ENCODE peak calls at places on chromosomes 5 and 9, in seven cellular contexts. Z is vagina, W is suprapubic skin, N is transverse colon, A is HCT116, G is spleen, Q is prostate gland. L is an unnamed sample.

GRCh38 chr5:127705120-127705892 is 2.1 kb downstream of the CCDC192 start:
- DNase-seq in N (no peak), Z (no peak), A (peak; percentile 10), Q (no peak), W (no peak), G (no peak), L (peak; percentile 41)

GRCh38 chr9:121073038-121073437 is 1.7 kb upstream of the CNTRL start:
- DNase-seq in A (no peak), Q (no peak), W (peak; percentile 82), G (no peak), Z (no peak), N (peak; percentile 33), L (peak; percentile 14)

GRCh38 chr5:60055168-60055567 is 161.6 kb upstream of the PDE4D start:
- DNase-seq in W (no peak), N (no peak), G (no peak), Z (no peak), A (no peak), Q (no peak), L (no peak)

GRCh38 chr5:101271416-101271815 is 368.3 kb upstream of the ST8SIA4 start:
- DNase-seq in Q (no peak), N (no peak), W (no peak), A (no peak), Z (no peak), G (no peak), L (no peak)

GRCh38 chr5:88145603-88146467 is 122.8 kb downstream of the TMEM161B start:
- DNase-seq in Q (no peak), Z (no peak), G (no peak), W (no peak), N (no peak), A (no peak), L (no peak)

GRCh38 chr9:121196389-121196788 is 5.3 kb downstream of the RAB14 start:
- DNase-seq in A (no peak), Z (no peak), Q (no peak), G (no peak), N (no peak), W (no peak), L (no peak)

GRCh38 chr9:20854444-20854843 is 170.4 kb downstream of the FOCAD start:
- DNase-seq in Q (no peak), G (no peak), A (no peak), N (no peak), W (no peak), Z (no peak), L (no peak)

GRCh38 chr9:84337252-84337651 is 3.3 kb downstream of the SLC28A3 start:
- DNase-seq in A (no peak), Q (no peak), W (no peak), N (no peak), Z (no peak), G (no peak), L (no peak)

GRCh38 chr9:119026120-119026519 is 343.1 kb downstream of the BRINP1 start:
- DNase-seq in A (no peak), W (no peak), Q (peak; percentile 54), G (no peak), Z (no peak), N (peak; percentile 8), L (no peak)

GRCh38 chr5:123875444-123876264 is 363.7 kb downstream of the CSNK1G3 start:
- DNase-seq in W (no peak), Q (no peak), N (peak; percentile 14), A (no peak), Z (no peak), G (no peak), L (no peak)

GRCh38 chr5:149271717-149272558 is at the start of gene AFAP1L1:
- DNase-seq in Z (no peak), G (peak; percentile 80), N (peak; percentile 48), Q (peak; percentile 29), A (peak; percentile 23), W (peak; percentile 83), L (peak; percentile 67)

GRCh38 chr5:75482482-75482881 is 28.9 kb downstream of the CERT1 start:
- DNase-seq in Z (no peak), G (no peak), Q (no peak), A (no peak), N (no peak), W (no peak), L (no peak)

GRCh38 chr5:117888688-117889087 is 1099.7 kb downstream of the DTWD2 start:
- DNase-seq in A (no peak), Z (no peak), N (no peak), W (no peak), Q (no peak), G (no peak), L (no peak)

GRCh38 chr5:127084656-127085055 is 11.4 kb upstream of the C5orf63 start:
- DNase-seq in A (no peak), Z (no peak), W (no peak), Q (no peak), G (no peak), N (no peak), L (no peak)

GRCh38 chr5:91384671-91385430 is 1.7 kb upstream of the ARRDC3 start:
- DNase-seq in Q (peak; percentile 76), Z (no peak), A (peak; percentile 94), W (no peak), N (peak; percentile 50), G (no peak), L (peak; percentile 94)

GRCh38 chr9:86202338-86202882 is 57.0 kb downstream of the C9orf153 start:
- DNase-seq in G (no peak), Z (no peak), N (no peak), A (peak; percentile 27), W (no peak), Q (no peak), L (peak; percentile 54)

GRCh38 chr9:88006511-88007290 is 32.4 kb upstream of the CDK20 start:
- DNase-seq in A (no peak), W (no peak), Z (no peak), G (no peak), Q (no peak), N (no peak), L (no peak)

GRCh38 chr9:25808554-25808953 is 130.3 kb upstream of the TUSC1 start:
- DNase-seq in N (no peak), Z (no peak), G (no peak), Q (no peak), W (no peak), A (no peak), L (no peak)
- TF ChIP-seq POLR2AphosphoS5 in N (no peak), Z (no peak), G (no peak), Q (no peak), W (no peak), A (no peak), L (no peak)

GRCh38 chr9:137164370-137165249 is 5.2 kb downstream of the LRRC26 start:
- DNase-seq in W (no peak), G (no peak), Z (no peak), A (no peak), Q (no peak), N (no peak), L (no peak)

GRCh38 chr9:137166242-137167112 is 3.4 kb downstream of the LRRC26 start:
- DNase-seq in A (no peak), Q (no peak), G (no peak), W (no peak), Z (no peak), N (no peak), L (no peak)

GRCh38 chr9:137163805-137164204 is 6.0 kb downstream of the LRRC26 start:
- DNase-seq in W (no peak), Q (no peak), G (no peak), Z (no peak), A (no peak), N (no peak), L (no peak)

GRCh38 chr9:137167113-137167751 is 2.6 kb downstream of the LRRC26 start:
- DNase-seq in A (no peak), G (no peak), Z (no peak), N (no peak), Q (no peak), W (no peak), L (no peak)

DNA sequence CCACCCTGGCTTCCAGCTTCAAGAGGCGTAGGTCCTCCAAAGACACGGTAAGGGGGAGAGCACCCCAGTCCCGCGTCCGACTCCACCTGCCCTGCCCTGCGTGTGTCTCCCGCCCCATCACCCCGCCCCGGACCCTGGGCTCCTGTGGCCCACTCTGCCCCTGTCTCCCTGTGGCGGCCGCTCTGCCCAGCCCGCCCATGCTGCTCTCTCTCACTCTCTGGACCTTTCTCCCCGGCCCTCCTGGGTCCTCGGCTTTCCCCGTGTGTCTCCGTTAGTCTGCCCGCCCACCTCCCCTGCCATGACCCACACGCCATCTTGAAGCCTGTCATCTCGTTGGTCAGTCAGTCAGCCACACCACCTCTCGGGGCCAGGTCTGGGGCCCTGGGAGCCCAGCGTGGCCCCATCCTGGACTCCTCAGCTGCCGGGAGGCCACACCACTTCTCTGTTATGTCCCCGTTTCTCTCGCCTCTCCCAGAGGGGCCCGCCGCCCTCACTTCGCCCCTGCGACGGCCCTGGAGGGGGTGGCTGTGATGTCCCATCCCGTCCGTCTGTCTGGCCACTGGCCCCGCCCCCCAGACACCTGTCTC is 4.5 kb downstream of the LRRC26 start:
- DNase-seq in G (no peak), Z (no peak), A (no peak), W (no peak), Q (no peak), N (no peak), L (no peak)
- H3K27me3 ChIP-seq in G (peaks cover 100% of the 10 kb centered on the region), Z (peaks cover 49% of the 10 kb centered on the region), A (no peaks in the 10 kb centered on the region), W (peaks cover 100% of the 10 kb centered on the region), Q (peaks cover 3% of the 10 kb centered on the region), N (peaks cover 100% of the 10 kb centered on the region), L (peaks cover 41% of the 10 kb centered on the region)

DNA sequence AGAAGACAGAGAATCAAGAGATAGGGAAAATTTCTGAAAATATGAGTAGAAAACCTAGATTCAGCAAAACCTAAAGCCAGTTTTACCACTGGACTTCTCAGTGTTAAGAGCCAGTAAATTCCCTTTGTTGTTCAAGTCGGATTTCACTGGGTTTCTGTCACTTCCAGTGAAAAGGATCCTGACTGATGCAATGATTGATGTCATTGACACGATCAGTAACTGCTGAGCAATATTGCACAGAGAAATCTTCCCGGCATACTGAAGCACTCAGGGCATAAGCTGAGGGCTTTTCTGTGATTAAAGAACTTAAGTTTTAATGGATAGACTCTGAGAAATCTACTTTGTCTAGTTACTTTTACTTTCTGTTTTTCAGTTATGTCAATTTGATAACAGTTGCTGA is 62.0 kb downstream of the DENND1A start:
- DNase-seq in N (no peak), G (no peak), Z (no peak), W (no peak), Q (no peak), A (no peak), L (no peak)
- TF ChIP-seq POLR2A in N (no peak), G (no peak), Z (no peak), W (no peak), Q (no peak), A (no peak), L (no peak)

GRCh38 chr9:106929471-106930198 is 66.7 kb downstream of the ZNF462 start:
- DNase-seq in W (no peak), G (no peak), A (no peak), Q (no peak), N (no peak), Z (no peak), L (peak; percentile 76)
- TF ChIP-seq POLR2AphosphoS5 in W (no peak), G (no peak), A (no peak), Q (no peak), N (no peak), Z (no peak), L (no peak)

GRCh38 chr5:1874348-1874747 is 8.4 kb downstream of the IRX4 start:
- DNase-seq in N (no peak), G (no peak), A (no peak), Q (no peak), Z (no peak), W (no peak), L (no peak)
- H3K27me3 ChIP-seq in N (peaks cover 85% of the 10 kb centered on the region), G (peaks cover 81% of the 10 kb centered on the region), A (no peaks in the 10 kb centered on the region), Q (peaks cover 30% of the 10 kb centered on the region), Z (peaks cover 15% of the 10 kb centered on the region), W (peaks cover 77% of the 10 kb centered on the region), L (peaks cover 61% of the 10 kb centered on the region)

GRCh38 chr5:64768358-64769312 is at the start of the genes CWC27 and SREK1IP1:
- DNase-seq in N (peak; percentile 86), W (peak; percentile 87), Z (no peak), A (peak; percentile 85), G (peak; percentile 95), Q (peak; percentile 74), L (peak; percentile 92)
- TF ChIP-seq POLR2A in N (peak; percentile 89), W (peak; percentile 47), Z (no peak), A (peak; percentile 43), G (peak; percentile 53), Q (peak; percentile 44), L (no peak)

L was measured in endothelial cell of umbilical vein.